ENCODE peak calls at places on chromosome 17, in ten cellular contexts. V is cardiac muscle cell; B is HepG2; W is AG09309; N is A549; C is epithelial cell of proximal tubule; E is esophagus squamous epithelium; I is mesothelial cell of epicardium; M is CD4-positive, alpha-beta T cell; T is BE2C. P is an unnamed sample.

GRCh38 chr17:81387235-81388060 is 7.8 kb upstream of the BAHCC1 start:
- DNase-seq in C (no peak), V (peak), B (no peak), I (no peak), W (no peak), E (no peak), M (no peak), T (no peak), N (peak), P (no peak)

GRCh38 chr17:19805006-19805405 is 56.9 kb upstream of the ALDH3A1 start:
- DNase-seq in I (no peak), B (no peak), V (no peak), W (peak), T (no peak), E (no peak), M (no peak), C (no peak), N (no peak), P (no peak)

GRCh38 chr17:17816240-17816814 is 20.5 kb downstream of the SREBF1 start:
- DNase-seq in M (no peak), C (no peak), B (no peak), I (no peak), T (no peak), E (no peak), V (no peak), N (no peak), W (no peak), P (no peak)

GRCh38 chr17:13480877-13481276 is 120.9 kb downstream of the HS3ST3A1 start:
- DNase-seq in E (no peak), B (no peak), C (no peak), I (no peak), V (no peak), N (no peak), M (no peak), W (no peak), T (no peak), P (no peak)

GRCh38 chr17:77388384-77389306 is 247.9 kb downstream of the SEC14L1 start:
- DNase-seq in N (no peak), T (peak), V (no peak), C (no peak), I (no peak), B (peak), E (no peak), W (no peak), M (no peak), P (no peak)

GRCh38 chr17:32158870-32159585 is 16.7 kb downstream of the RHOT1 start:
- DNase-seq in V (no peak), C (no peak), B (no peak), I (no peak), T (no peak), M (no peak), E (no peak), W (no peak), N (no peak), P (no peak)

GRCh38 chr17:28727727-28728363 is 743 bp upstream of the NEK8 start:
- DNase-seq in N (peak), E (no peak), V (peak), B (peak), C (no peak), I (no peak), W (no peak), T (peak), M (peak), P (no peak)

GRCh38 chr17:54900457-54901229 is at the start of gene TOM1L1:
- DNase-seq in N (peak), M (no peak), E (no peak), T (peak), V (peak), B (peak), C (no peak), I (peak), W (no peak), P (peak)

GRCh38 chr17:19386276-19386863 is 620 bp downstream of the MFAP4 start:
- DNase-seq in N (peak), B (no peak), T (no peak), C (no peak), V (peak), E (no peak), W (peak), I (no peak), M (no peak), P (no peak)

GRCh38 chr17:10729334-10730193 is at the start of gene TMEM220:
- DNase-seq in N (peak), T (peak), E (no peak), M (peak), I (peak), W (no peak), C (peak), V (peak), B (peak), P (peak)

GRCh38 chr17:61250335-61250890 is 149.2 kb upstream of the TBX2 start:
- DNase-seq in W (no peak), B (no peak), E (no peak), T (no peak), C (peak), N (no peak), V (peak), I (no peak), M (no peak), P (no peak)

GRCh38 chr17:41739661-41740352 is 5.4 kb upstream of the HAP1 start:
- DNase-seq in N (peak), M (no peak), V (no peak), B (peak), C (peak), T (no peak), E (no peak), I (no peak), W (peak), P (no peak)

GRCh38 chr17:82912571-82913089 is 72.8 kb upstream of the ZNF750 start:
- DNase-seq in W (no peak), I (no peak), C (no peak), T (no peak), B (no peak), V (no peak), M (no peak), N (no peak), E (no peak), P (no peak)

GRCh38 chr17:47994714-47995113 is 23.8 kb downstream of the CDK5RAP3 start:
- DNase-seq in N (no peak), M (no peak), W (no peak), T (no peak), I (no peak), B (no peak), E (no peak), C (no peak), V (no peak), P (no peak)

GRCh38 chr17:32302860-32303649 is 37.4 kb downstream of the RHBDL3 start:
- DNase-seq in C (no peak), I (no peak), V (no peak), N (no peak), W (no peak), E (no peak), B (peak), M (no peak), T (no peak), P (no peak)

GRCh38 chr17:34721326-34721725 is 141.9 kb downstream of the TMEM132E start:
- DNase-seq in T (no peak), E (no peak), V (no peak), B (no peak), W (no peak), N (no peak), M (no peak), C (no peak), I (no peak), P (no peak)

GRCh38 chr17:40490289-40490853 is 11.1 kb downstream of the TNS4 start:
- DNase-seq in W (peak), B (no peak), T (peak), I (no peak), N (no peak), M (no peak), V (peak), E (no peak), C (peak), P (no peak)

DNA sequence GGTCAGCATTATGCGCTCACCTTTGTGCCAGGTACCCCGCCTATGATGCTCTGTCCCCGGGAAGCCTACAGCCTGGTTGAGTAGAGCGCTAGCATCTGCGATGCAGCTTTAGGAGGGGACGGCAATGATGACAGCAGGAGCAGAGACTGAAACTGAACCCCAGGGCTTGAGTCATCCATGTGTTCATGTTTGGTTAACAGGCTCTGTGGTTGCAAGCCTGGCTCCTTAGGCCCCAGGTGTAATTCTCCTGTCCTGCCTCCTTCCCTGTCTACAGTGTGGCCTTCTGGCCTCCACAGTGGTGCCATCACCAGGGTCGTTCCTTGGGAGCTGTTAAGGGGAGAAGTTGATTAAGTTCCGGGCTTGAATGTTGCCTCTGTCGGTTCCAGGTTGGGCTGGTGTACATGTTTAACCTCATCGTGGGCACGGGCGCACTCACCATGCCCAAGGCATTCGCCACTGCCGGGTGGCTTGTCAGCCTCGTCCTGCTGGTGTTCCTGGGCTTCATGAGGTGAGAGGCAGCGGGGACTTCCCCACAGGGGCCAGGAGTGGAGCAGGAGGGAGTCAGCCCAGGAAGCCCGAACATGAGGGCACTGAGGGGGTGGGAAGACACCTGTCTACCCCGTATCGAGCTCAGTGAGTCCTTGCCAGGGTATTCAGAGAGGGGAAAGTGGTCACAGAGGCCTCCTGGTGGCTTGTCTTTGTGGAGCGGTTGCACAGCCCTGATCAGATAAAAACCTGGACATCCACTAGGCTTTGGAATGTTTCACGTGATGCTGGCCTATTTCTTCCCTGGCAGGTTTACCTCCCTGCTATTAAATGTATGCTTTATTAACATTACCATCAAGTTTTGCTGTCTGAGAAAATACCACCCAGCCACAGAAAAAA is 9.2 kb upstream of the NAT9 start:
- DNase-seq in N (no peak), C (no peak), E (no peak), W (no peak), T (no peak), V (no peak), I (no peak), B (no peak), M (no peak), P (no peak)
- TF ChIP-seq CTCF in N (no peak), C (peak), E (no peak), W (no peak), T (peak), V (no peak), I (no peak), B (peak), M (no peak), P (peak)

GRCh38 chr17:79733692-79734070 is 2.9 kb downstream of the ENPP7 start:
- DNase-seq in W (no peak), C (no peak), B (no peak), I (no peak), E (no peak), V (no peak), T (no peak), M (no peak), N (no peak), P (no peak)

GRCh38 chr17:79730437-79730768 is 340 bp upstream of the ENPP7 start:
- DNase-seq in C (no peak), M (no peak), B (no peak), I (no peak), W (no peak), N (no peak), V (no peak), T (no peak), E (no peak), P (no peak)

GRCh38 chr17:79732804-79733691 is 2.3 kb downstream of the ENPP7 start:
- DNase-seq in T (no peak), E (no peak), C (no peak), V (no peak), B (peak), M (no peak), N (no peak), I (no peak), W (no peak), P (no peak)

GRCh38 chr17:79730769-79731483 is at the start of gene ENPP7:
- DNase-seq in C (no peak), E (no peak), M (no peak), W (no peak), T (no peak), N (no peak), I (no peak), V (no peak), B (peak), P (no peak)

GRCh38 chr17:79732246-79732645 is 1.5 kb downstream of the ENPP7 start:
- DNase-seq in B (no peak), E (no peak), T (no peak), C (no peak), M (no peak), V (no peak), I (no peak), W (no peak), N (no peak), P (no peak)
- TF ChIP-seq CTCF in B (no peak), E (no peak), T (no peak), C (no peak), M (no peak), V (no peak), I (no peak), W (no peak), N (no peak), P (no peak)

GRCh38 chr17:71402661-71403141 is 718.1 kb upstream of the SOX9 start:
- DNase-seq in B (no peak), M (no peak), V (no peak), W (no peak), I (no peak), N (peak), C (no peak), E (no peak), T (no peak), P (no peak)

GRCh38 chr17:71396711-71397110 is 724.1 kb upstream of the SOX9 start:
- DNase-seq in M (no peak), C (no peak), E (no peak), N (no peak), I (no peak), W (no peak), B (no peak), T (no peak), V (no peak), P (no peak)

GRCh38 chr17:71399649-71400048 is 721.2 kb upstream of the SOX9 start:
- DNase-seq in T (no peak), C (no peak), V (no peak), N (no peak), W (no peak), M (no peak), E (no peak), I (no peak), B (no peak), P (no peak)

GRCh38 chr17:71402007-71402406 is 718.8 kb upstream of the SOX9 start:
- DNase-seq in E (no peak), W (no peak), C (no peak), N (no peak), B (no peak), V (no peak), I (no peak), T (no peak), M (no peak), P (no peak)

DNA sequence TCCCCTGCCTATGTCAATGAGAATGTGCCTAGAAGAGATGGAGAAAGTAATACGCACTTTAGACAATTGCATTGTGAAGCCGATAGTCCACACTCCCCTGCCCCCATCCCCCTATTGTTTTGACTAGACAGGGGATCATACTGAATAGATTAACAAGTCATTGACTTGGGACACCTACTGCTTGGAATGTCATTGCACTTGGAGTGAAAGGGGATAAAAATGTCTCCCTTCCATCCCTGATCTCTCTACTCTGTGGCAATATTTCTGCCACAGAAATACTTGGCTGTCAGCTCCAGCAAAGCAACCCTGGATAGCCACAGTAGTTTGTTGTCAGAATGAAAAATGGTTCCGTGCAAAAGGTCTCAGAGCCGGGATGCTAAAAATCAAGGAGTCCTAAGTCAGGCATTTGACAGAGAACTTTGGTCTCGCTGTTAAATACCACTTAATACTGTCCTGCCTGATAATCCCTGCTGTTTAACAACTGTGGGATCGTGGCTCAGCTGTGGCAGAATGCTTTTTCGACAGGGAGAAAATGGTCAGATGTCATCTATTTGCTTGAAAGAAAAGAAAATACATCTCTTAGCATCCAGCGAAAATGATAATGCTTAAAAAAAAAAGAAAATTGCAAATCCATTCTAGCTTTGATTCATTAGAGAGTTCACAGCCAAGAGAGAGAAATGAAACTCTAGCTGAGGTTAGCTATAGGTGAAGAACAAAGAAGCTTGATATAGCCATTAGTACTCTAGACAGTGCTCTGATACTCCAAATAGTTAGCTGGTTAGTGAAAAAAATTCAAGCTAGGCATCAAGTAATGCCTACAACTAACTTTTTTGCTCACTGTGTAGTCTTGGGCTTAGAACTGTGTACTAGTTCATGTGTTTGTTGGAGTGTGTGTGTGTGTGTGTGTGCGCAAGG is 721.9 kb upstream of the SOX9 start:
- DNase-seq in V (peak), E (no peak), M (no peak), I (no peak), C (no peak), T (no peak), W (no peak), B (no peak), N (no peak), P (no peak)
- TF ChIP-seq CTCF in V (no peak), E (no peak), M (no peak), I (no peak), C (no peak), T (no peak), W (no peak), B (no peak), N (no peak), P (no peak)

DNA sequence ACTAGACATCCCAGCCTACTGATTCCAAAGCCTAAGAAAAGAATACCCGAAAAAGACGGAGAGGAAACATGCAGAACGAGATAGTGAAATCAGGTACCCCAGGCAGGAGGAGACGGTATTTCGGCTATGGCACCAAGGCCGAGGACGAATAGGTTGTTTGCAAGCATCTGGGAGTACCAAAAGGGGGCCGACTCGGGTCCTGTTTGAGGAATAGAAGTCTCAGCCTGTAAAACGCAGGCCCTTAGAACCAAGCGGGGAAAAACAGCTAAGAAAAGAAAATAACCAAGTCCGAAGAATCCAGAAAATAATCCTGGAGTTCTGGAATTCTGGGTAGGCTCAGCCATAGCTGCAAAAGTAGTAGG is 537 bp downstream of the SLC35B1 start:
- DNase-seq in V (no peak), E (no peak), N (peak), I (no peak), C (no peak), B (no peak), M (no peak), W (no peak), T (no peak), P (no peak)
- TF ChIP-seq CTCF in V (peak), E (no peak), N (no peak), I (no peak), C (no peak), B (no peak), M (no peak), W (no peak), T (no peak), P (no peak)

DNA sequence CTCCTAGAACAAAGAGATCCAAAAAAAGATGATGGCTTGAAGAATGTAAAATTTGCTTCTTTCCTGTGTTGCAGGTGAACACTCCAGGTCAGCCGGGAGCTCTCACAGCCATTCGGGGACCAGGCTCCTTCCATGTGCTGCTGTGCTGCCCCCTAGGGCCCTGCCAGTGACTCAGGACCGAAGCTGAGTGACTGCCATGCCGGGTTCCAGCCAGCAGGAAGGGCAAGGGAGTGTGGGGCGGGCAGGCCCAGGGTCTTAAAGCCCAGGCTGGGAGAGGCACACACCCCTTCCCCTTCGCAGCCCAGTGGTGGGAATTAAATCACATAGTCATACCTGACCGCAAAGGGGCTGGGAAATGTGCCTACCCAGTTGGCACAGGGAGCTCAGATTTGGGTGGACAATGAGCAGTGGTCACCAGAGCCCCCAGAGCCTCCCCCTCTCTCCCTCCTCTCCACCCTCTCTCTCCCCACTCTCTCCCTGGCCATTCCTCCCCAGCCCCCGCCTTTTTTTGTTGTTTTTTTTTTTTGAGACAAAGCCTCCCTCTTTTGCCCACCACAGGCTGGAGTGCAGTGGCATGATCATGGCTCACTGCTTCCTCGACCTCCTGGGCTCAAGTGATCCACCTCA is 11.5 kb downstream of the EPOP start:
- DNase-seq in V (peak), E (no peak), N (peak), C (no peak), B (peak), T (peak), W (no peak), M (no peak), I (no peak), P (no peak)
- TF ChIP-seq CTCF in V (peak), E (peak), N (peak), C (peak), B (peak), T (peak), W (peak), M (peak), I (peak), P (peak)